ENCODE peak calls at places on chromosomes 11 and 22, in eight cellular contexts. One of them, this sample, is unnamed.
A peak's percentile ranks its signal among the peaks of the same experiment; 100 is the strongest.

GRCh38 chr22:36365020-36365411 is 22.8 kb downstream of the MYH9 start:
- DNase-seq in A549: peak; percentile 75
- DNase-seq in GM10248: peak; percentile 77
- DNase-seq in lower lobe of right lung: peak; percentile 65
- DNase-seq in Peyer's patch: peak; percentile 90
- DNase-seq in cardiac muscle cell: peak; percentile 90
- DNase-seq in foreskin fibroblast: peak; percentile 98
- DNase-seq in WTC11: no peak
- DNase-seq in this sample: peak; percentile 93

GRCh38 chr22:22099833-22100812 is 117.5 kb upstream of the TOP3B start:
- DNase-seq in GM10248: no peak
- DNase-seq in foreskin fibroblast: no peak
- DNase-seq in cardiac muscle cell: peak; percentile 13
- DNase-seq in WTC11: peak; percentile 41
- DNase-seq in A549: no peak
- DNase-seq in Peyer's patch: no peak
- DNase-seq in lower lobe of right lung: no peak
- DNase-seq in this sample: peak; percentile 15

GRCh38 chr11:71112990-71113389 is 139.4 kb downstream of the SHANK2 start:
- DNase-seq in GM10248: no peak
- DNase-seq in Peyer's patch: no peak
- DNase-seq in A549: no peak
- DNase-seq in cardiac muscle cell: no peak
- DNase-seq in lower lobe of right lung: no peak
- DNase-seq in WTC11: no peak
- DNase-seq in foreskin fibroblast: no peak
- DNase-seq in this sample: no peak

GRCh38 chr22:39234867-39235687 is 9.7 kb downstream of the PDGFB start:
- DNase-seq in cardiac muscle cell: no peak
- DNase-seq in WTC11: no peak
- DNase-seq in A549: no peak
- DNase-seq in Peyer's patch: peak; percentile 74
- DNase-seq in lower lobe of right lung: peak; percentile 72
- DNase-seq in GM10248: no peak
- DNase-seq in foreskin fibroblast: no peak
- DNase-seq in this sample: peak; percentile 56

GRCh38 chr22:44002324-44002723 is 21.8 kb upstream of the PARVB start:
- DNase-seq in A549: no peak
- DNase-seq in lower lobe of right lung: peak; percentile 20
- DNase-seq in cardiac muscle cell: no peak
- DNase-seq in foreskin fibroblast: no peak
- DNase-seq in WTC11: no peak
- DNase-seq in GM10248: no peak
- DNase-seq in Peyer's patch: no peak
- DNase-seq in this sample: no peak

GRCh38 chr11:35742707-35743454 is 80.3 kb downstream of the TRIM44 start:
- DNase-seq in A549: no peak
- DNase-seq in Peyer's patch: no peak
- DNase-seq in lower lobe of right lung: no peak
- DNase-seq in foreskin fibroblast: no peak
- DNase-seq in GM10248: no peak
- DNase-seq in WTC11: no peak
- DNase-seq in cardiac muscle cell: no peak
- DNase-seq in this sample: no peak

GRCh38 chr22:39522567-39523300 is 2.4 kb downstream of the ATF4 start:
- DNase-seq in lower lobe of right lung: peak; percentile 28
- DNase-seq in GM10248: no peak
- DNase-seq in WTC11: no peak
- DNase-seq in cardiac muscle cell: peak; percentile 72
- DNase-seq in Peyer's patch: no peak
- DNase-seq in foreskin fibroblast: peak; percentile 66
- DNase-seq in A549: peak; percentile 32
- DNase-seq in this sample: peak; percentile 65

GRCh38 chr11:57306156-57306876 is 18.4 kb downstream of the TNKS1BP1 start:
- DNase-seq in WTC11: no peak
- DNase-seq in cardiac muscle cell: peak; percentile 64
- DNase-seq in GM10248: no peak
- DNase-seq in A549: no peak
- DNase-seq in lower lobe of right lung: no peak
- DNase-seq in Peyer's patch: no peak
- DNase-seq in foreskin fibroblast: no peak
- DNase-seq in this sample: no peak

GRCh38 chr11:130219148-130219547 is 59.6 kb downstream of the ST14 start:
- DNase-seq in A549: no peak
- DNase-seq in foreskin fibroblast: no peak
- DNase-seq in Peyer's patch: no peak
- DNase-seq in cardiac muscle cell: no peak
- DNase-seq in GM10248: no peak
- DNase-seq in WTC11: no peak
- DNase-seq in lower lobe of right lung: no peak
- DNase-seq in this sample: no peak

GRCh38 chr11:117928818-117929567 is at the start of gene TMPRSS13:
- DNase-seq in WTC11: peak; percentile 38
- DNase-seq in lower lobe of right lung: peak; percentile 83
- DNase-seq in cardiac muscle cell: no peak
- DNase-seq in foreskin fibroblast: no peak
- DNase-seq in GM10248: no peak
- DNase-seq in Peyer's patch: no peak
- DNase-seq in A549: no peak
- DNase-seq in this sample: no peak

GRCh38 chr22:39928556-39929401 is 27.9 kb downstream of the GRAP2 start:
- DNase-seq in GM10248: no peak
- DNase-seq in A549: no peak
- DNase-seq in foreskin fibroblast: no peak
- DNase-seq in WTC11: no peak
- DNase-seq in lower lobe of right lung: no peak
- DNase-seq in Peyer's patch: no peak
- DNase-seq in cardiac muscle cell: no peak
- DNase-seq in this sample: peak; percentile 23

GRCh38 chr11:57473208-57473930 is 13.0 kb downstream of the RTN4RL2 start:
- DNase-seq in lower lobe of right lung: no peak
- DNase-seq in cardiac muscle cell: no peak
- DNase-seq in WTC11: no peak
- DNase-seq in GM10248: no peak
- DNase-seq in A549: no peak
- DNase-seq in Peyer's patch: no peak
- DNase-seq in foreskin fibroblast: no peak
- DNase-seq in this sample: no peak

GRCh38 chr11:45444796-45445195 is 158.7 kb upstream of the SYT13 start:
- DNase-seq in A549: peak; percentile 11
- DNase-seq in Peyer's patch: no peak
- DNase-seq in lower lobe of right lung: no peak
- DNase-seq in foreskin fibroblast: no peak
- DNase-seq in cardiac muscle cell: no peak
- DNase-seq in WTC11: no peak
- DNase-seq in GM10248: no peak
- DNase-seq in this sample: peak; percentile 46

GRCh38 chr22:36180038-36180880 is 19.7 kb upstream of the APOL3 start:
- DNase-seq in cardiac muscle cell: peak; percentile 83
- DNase-seq in lower lobe of right lung: peak; percentile 90
- DNase-seq in Peyer's patch: peak; percentile 95
- DNase-seq in GM10248: peak; percentile 87
- DNase-seq in WTC11: peak; percentile 91
- DNase-seq in A549: peak; percentile 55
- DNase-seq in foreskin fibroblast: peak; percentile 30
- DNase-seq in this sample: peak; percentile 72

GRCh38 chr22:44828193-44828592 is 75.8 kb downstream of the ARHGAP8 start:
- DNase-seq in WTC11: peak; percentile 80
- DNase-seq in Peyer's patch: no peak
- DNase-seq in cardiac muscle cell: peak; percentile 4
- DNase-seq in GM10248: peak; percentile 61
- DNase-seq in A549: peak; percentile 21
- DNase-seq in foreskin fibroblast: no peak
- DNase-seq in lower lobe of right lung: no peak
- DNase-seq in this sample: peak; percentile 21

GRCh38 chr11:132683602-132684001 is 848.7 kb downstream of the OPCML start:
- DNase-seq in A549: no peak
- DNase-seq in lower lobe of right lung: no peak
- DNase-seq in WTC11: no peak
- DNase-seq in GM10248: no peak
- DNase-seq in foreskin fibroblast: peak; percentile 4
- DNase-seq in cardiac muscle cell: no peak
- DNase-seq in Peyer's patch: no peak
- DNase-seq in this sample: peak; percentile 2

GRCh38 chr11:113373306-113373705 is 14.3 kb upstream of the ANKK1 start:
- DNase-seq in cardiac muscle cell: peak; percentile 29
- DNase-seq in foreskin fibroblast: peak; percentile 81
- DNase-seq in GM10248: no peak
- DNase-seq in WTC11: no peak
- DNase-seq in Peyer's patch: no peak
- DNase-seq in lower lobe of right lung: no peak
- DNase-seq in A549: no peak
- DNase-seq in this sample: peak; percentile 78

GRCh38 chr11:105312266-105312665 is 172.7 kb upstream of the CARD18 start:
- DNase-seq in A549: no peak
- DNase-seq in Peyer's patch: no peak
- DNase-seq in cardiac muscle cell: no peak
- DNase-seq in lower lobe of right lung: no peak
- DNase-seq in GM10248: no peak
- DNase-seq in WTC11: no peak
- DNase-seq in foreskin fibroblast: no peak
- DNase-seq in this sample: no peak

GRCh38 chr11:68933605-68934320 is 30.1 kb downstream of the IGHMBP2 start:
- DNase-seq in Peyer's patch: no peak
- DNase-seq in WTC11: no peak
- DNase-seq in A549: no peak
- DNase-seq in foreskin fibroblast: no peak
- DNase-seq in lower lobe of right lung: no peak
- DNase-seq in GM10248: no peak
- DNase-seq in cardiac muscle cell: no peak
- DNase-seq in this sample: no peak

GRCh38 chr11:61370349-61371005 is 8.3 kb downstream of the TMEM138 start:
- DNase-seq in cardiac muscle cell: no peak
- DNase-seq in Peyer's patch: no peak
- DNase-seq in WTC11: no peak
- DNase-seq in foreskin fibroblast: no peak
- DNase-seq in lower lobe of right lung: no peak
- DNase-seq in GM10248: no peak
- DNase-seq in A549: no peak
- DNase-seq in this sample: no peak

GRCh38 chr22:24321999-24322398 is 51.4 kb downstream of the SPECC1L start:
- DNase-seq in WTC11: no peak
- DNase-seq in cardiac muscle cell: no peak
- DNase-seq in Peyer's patch: no peak
- DNase-seq in A549: no peak
- DNase-seq in foreskin fibroblast: no peak
- DNase-seq in lower lobe of right lung: no peak
- DNase-seq in GM10248: no peak
- DNase-seq in this sample: no peak

GRCh38 chr22:29998627-29999026 is 81.6 kb upstream of the HORMAD2 start:
- DNase-seq in foreskin fibroblast: no peak
- DNase-seq in Peyer's patch: no peak
- DNase-seq in WTC11: no peak
- DNase-seq in GM10248: no peak
- DNase-seq in cardiac muscle cell: no peak
- DNase-seq in lower lobe of right lung: no peak
- DNase-seq in A549: no peak
- DNase-seq in this sample: no peak
- TF ChIP-seq CTCF in foreskin fibroblast: no peak
- TF ChIP-seq CTCF in Peyer's patch: no peak
- TF ChIP-seq CTCF in WTC11: no peak
- TF ChIP-seq CTCF in GM10248: no peak
- TF ChIP-seq CTCF in cardiac muscle cell: no peak
- TF ChIP-seq CTCF in lower lobe of right lung: no peak
- TF ChIP-seq CTCF in A549: no peak
- TF ChIP-seq CTCF in this sample: no peak

GRCh38 chr11:103609117-103610066 is 427.0 kb upstream of the DDI1 start:
- DNase-seq in Peyer's patch: no peak
- DNase-seq in lower lobe of right lung: no peak
- DNase-seq in GM10248: no peak
- DNase-seq in WTC11: peak; percentile 32
- DNase-seq in A549: peak; percentile 25
- DNase-seq in foreskin fibroblast: peak; percentile 93
- DNase-seq in cardiac muscle cell: peak; percentile 98
- DNase-seq in this sample: peak; percentile 87
- TF ChIP-seq CTCF in Peyer's patch: no peak
- TF ChIP-seq CTCF in lower lobe of right lung: no peak
- TF ChIP-seq CTCF in GM10248: no peak
- TF ChIP-seq CTCF in WTC11: no peak
- TF ChIP-seq CTCF in A549: no peak
- TF ChIP-seq CTCF in foreskin fibroblast: peak; percentile 74
- TF ChIP-seq CTCF in cardiac muscle cell: peak; percentile 87
- TF ChIP-seq CTCF in this sample: peak; percentile 38

DNA sequence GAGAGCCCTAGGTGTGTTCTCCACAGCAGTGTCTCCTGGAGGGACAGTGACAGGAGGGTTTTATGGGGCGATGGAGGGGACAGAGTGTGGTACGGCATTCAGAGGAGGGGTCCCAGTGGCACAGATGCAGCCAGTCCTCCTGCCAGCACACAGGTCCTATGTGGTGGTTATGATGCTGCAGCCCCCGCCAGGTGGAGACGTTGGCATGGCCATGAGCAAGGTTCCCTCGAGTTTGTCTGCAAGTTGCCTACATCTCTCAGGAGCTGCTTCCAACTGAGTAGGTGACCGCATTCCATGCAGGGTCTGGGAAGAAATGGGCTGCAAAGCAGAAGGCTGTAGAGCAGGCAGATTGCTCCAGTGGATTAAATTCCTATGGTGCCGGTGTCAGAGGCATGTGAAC is 646.0 kb downstream of the TBC1D22A start:
- DNase-seq in Peyer's patch: peak; percentile 10
- DNase-seq in GM10248: no peak
- DNase-seq in cardiac muscle cell: no peak
- DNase-seq in foreskin fibroblast: no peak
- DNase-seq in A549: no peak
- DNase-seq in WTC11: peak; percentile 20
- DNase-seq in lower lobe of right lung: no peak
- DNase-seq in this sample: peak; percentile 2
- TF ChIP-seq CTCF in Peyer's patch: no peak
- TF ChIP-seq CTCF in GM10248: no peak
- TF ChIP-seq CTCF in cardiac muscle cell: no peak
- TF ChIP-seq CTCF in foreskin fibroblast: no peak
- TF ChIP-seq CTCF in A549: no peak
- TF ChIP-seq CTCF in WTC11: no peak
- TF ChIP-seq CTCF in lower lobe of right lung: no peak
- TF ChIP-seq CTCF in this sample: peak; percentile 37

DNA sequence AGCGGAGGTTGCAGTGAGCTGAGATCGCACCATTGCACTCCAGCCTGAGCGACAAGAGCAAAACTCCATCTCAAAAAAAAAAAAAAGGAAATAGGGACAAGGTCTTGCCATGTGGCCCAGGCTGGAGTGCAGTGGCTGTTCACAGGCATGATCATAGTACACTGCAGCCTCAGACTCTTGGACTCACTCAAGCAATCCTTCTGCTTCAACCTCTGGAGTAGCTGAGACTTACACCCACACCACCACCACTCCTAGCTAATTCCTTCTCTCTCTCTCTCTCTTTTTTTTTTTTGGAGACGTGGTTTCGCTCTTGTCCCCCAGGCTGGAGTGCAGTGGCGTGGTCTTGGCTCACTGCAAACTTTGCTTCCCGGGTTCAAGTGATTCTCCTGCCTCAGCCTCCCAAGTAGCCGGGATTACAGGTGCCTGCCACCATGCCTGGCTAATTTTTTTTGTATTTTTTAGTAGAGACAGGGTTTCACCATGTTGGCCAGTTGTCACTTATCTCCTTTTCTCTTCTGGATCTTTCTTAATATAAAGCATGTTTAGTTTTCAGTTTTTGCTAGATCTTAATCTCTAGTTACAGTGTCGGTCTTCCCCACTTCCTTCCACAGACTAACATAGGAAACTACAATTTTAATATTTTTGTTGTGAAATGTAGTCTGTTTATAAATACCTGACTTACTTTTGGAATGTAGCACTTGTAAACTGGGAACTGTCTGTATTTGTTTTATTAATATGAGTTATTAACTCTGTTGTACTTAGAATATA is 22.6 kb downstream of the CBL start:
- DNase-seq in GM10248: no peak
- DNase-seq in A549: no peak
- DNase-seq in Peyer's patch: no peak
- DNase-seq in foreskin fibroblast: no peak
- DNase-seq in WTC11: no peak
- DNase-seq in cardiac muscle cell: no peak
- DNase-seq in lower lobe of right lung: no peak
- DNase-seq in this sample: no peak
- TF ChIP-seq CTCF in GM10248: no peak
- TF ChIP-seq CTCF in A549: no peak
- TF ChIP-seq CTCF in Peyer's patch: no peak
- TF ChIP-seq CTCF in foreskin fibroblast: no peak
- TF ChIP-seq CTCF in WTC11: no peak
- TF ChIP-seq CTCF in cardiac muscle cell: no peak
- TF ChIP-seq CTCF in lower lobe of right lung: no peak
- TF ChIP-seq CTCF in this sample: no peak

This sample was measured in MCF 10A.